ENCODE peak calls at places on chromosomes 7 and 10, in ten cellular contexts. One of them, this sample, is unnamed.

GRCh38 chr10:63268798-63269503 is 135.8 kb downstream of the NRBF2 start:
- DNase-seq in progenitor cell of endocrine pancreas: peak
- DNase-seq in Panc1: peak
- DNase-seq in colonic mucosa: peak
- DNase-seq in IMR-90: peak
- DNase-seq in dorsolateral prefrontal cortex: no peak
- DNase-seq in spleen: peak
- DNase-seq in MCF 10A: peak
- DNase-seq in NCI-H2081: peak
- DNase-seq in stimulated activated CD4-positive, alpha-beta T cell treated with anti-CD3 and anti-CD28 coated beads, TNF-alpha, amount 100 ng/mL, for 24 hours: peak
- DNase-seq in this sample: peak

GRCh38 chr7:42642699-42643098 is 269.2 kb downstream of the C7orf25 start:
- DNase-seq in dorsolateral prefrontal cortex: no peak
- DNase-seq in progenitor cell of endocrine pancreas: no peak
- DNase-seq in colonic mucosa: no peak
- DNase-seq in stimulated activated CD4-positive, alpha-beta T cell treated with anti-CD3 and anti-CD28 coated beads, TNF-alpha, amount 100 ng/mL, for 24 hours: no peak
- DNase-seq in NCI-H2081: no peak
- DNase-seq in MCF 10A: no peak
- DNase-seq in IMR-90: no peak
- DNase-seq in Panc1: no peak
- DNase-seq in spleen: no peak
- DNase-seq in this sample: no peak

GRCh38 chr7:46450871-46451270 is 529.8 kb upstream of the IGFBP3 start:
- DNase-seq in NCI-H2081: no peak
- DNase-seq in IMR-90: peak
- DNase-seq in MCF 10A: no peak
- DNase-seq in Panc1: no peak
- DNase-seq in dorsolateral prefrontal cortex: no peak
- DNase-seq in stimulated activated CD4-positive, alpha-beta T cell treated with anti-CD3 and anti-CD28 coated beads, TNF-alpha, amount 100 ng/mL, for 24 hours: no peak
- DNase-seq in progenitor cell of endocrine pancreas: no peak
- DNase-seq in spleen: no peak
- DNase-seq in colonic mucosa: no peak
- DNase-seq in this sample: no peak

GRCh38 chr7:128031901-128032604 is 816 bp upstream of the LRRC4 start:
- DNase-seq in colonic mucosa: no peak
- DNase-seq in Panc1: no peak
- DNase-seq in stimulated activated CD4-positive, alpha-beta T cell treated with anti-CD3 and anti-CD28 coated beads, TNF-alpha, amount 100 ng/mL, for 24 hours: peak
- DNase-seq in dorsolateral prefrontal cortex: no peak
- DNase-seq in spleen: peak
- DNase-seq in progenitor cell of endocrine pancreas: peak
- DNase-seq in IMR-90: peak
- DNase-seq in MCF 10A: no peak
- DNase-seq in NCI-H2081: no peak
- DNase-seq in this sample: peak

GRCh38 chr10:29922904-29923303 is 136.5 kb downstream of the JCAD start:
- DNase-seq in dorsolateral prefrontal cortex: no peak
- DNase-seq in NCI-H2081: no peak
- DNase-seq in IMR-90: no peak
- DNase-seq in stimulated activated CD4-positive, alpha-beta T cell treated with anti-CD3 and anti-CD28 coated beads, TNF-alpha, amount 100 ng/mL, for 24 hours: no peak
- DNase-seq in spleen: no peak
- DNase-seq in progenitor cell of endocrine pancreas: no peak
- DNase-seq in Panc1: no peak
- DNase-seq in colonic mucosa: no peak
- DNase-seq in MCF 10A: no peak
- DNase-seq in this sample: no peak

GRCh38 chr7:46291601-46292150 is 370.6 kb upstream of the IGFBP3 start:
- DNase-seq in spleen: no peak
- DNase-seq in colonic mucosa: no peak
- DNase-seq in NCI-H2081: no peak
- DNase-seq in MCF 10A: peak
- DNase-seq in IMR-90: peak
- DNase-seq in stimulated activated CD4-positive, alpha-beta T cell treated with anti-CD3 and anti-CD28 coated beads, TNF-alpha, amount 100 ng/mL, for 24 hours: no peak
- DNase-seq in progenitor cell of endocrine pancreas: no peak
- DNase-seq in dorsolateral prefrontal cortex: no peak
- DNase-seq in Panc1: no peak
- DNase-seq in this sample: no peak

GRCh38 chr10:47249881-47250280 is 50.1 kb upstream of the GDF10 start:
- DNase-seq in spleen: no peak
- DNase-seq in NCI-H2081: no peak
- DNase-seq in colonic mucosa: no peak
- DNase-seq in stimulated activated CD4-positive, alpha-beta T cell treated with anti-CD3 and anti-CD28 coated beads, TNF-alpha, amount 100 ng/mL, for 24 hours: no peak
- DNase-seq in progenitor cell of endocrine pancreas: no peak
- DNase-seq in MCF 10A: no peak
- DNase-seq in dorsolateral prefrontal cortex: no peak
- DNase-seq in IMR-90: no peak
- DNase-seq in Panc1: no peak
- DNase-seq in this sample: no peak

GRCh38 chr7:92988051-92988450 is 129.7 kb downstream of the SAMD9 start:
- DNase-seq in spleen: no peak
- DNase-seq in IMR-90: peak
- DNase-seq in NCI-H2081: no peak
- DNase-seq in progenitor cell of endocrine pancreas: no peak
- DNase-seq in Panc1: no peak
- DNase-seq in colonic mucosa: no peak
- DNase-seq in stimulated activated CD4-positive, alpha-beta T cell treated with anti-CD3 and anti-CD28 coated beads, TNF-alpha, amount 100 ng/mL, for 24 hours: no peak
- DNase-seq in MCF 10A: peak
- DNase-seq in dorsolateral prefrontal cortex: no peak
- DNase-seq in this sample: no peak

GRCh38 chr7:154841731-154842331 is 161.1 kb downstream of the PAXIP1 start:
- DNase-seq in stimulated activated CD4-positive, alpha-beta T cell treated with anti-CD3 and anti-CD28 coated beads, TNF-alpha, amount 100 ng/mL, for 24 hours: no peak
- DNase-seq in IMR-90: no peak
- DNase-seq in MCF 10A: no peak
- DNase-seq in Panc1: no peak
- DNase-seq in progenitor cell of endocrine pancreas: no peak
- DNase-seq in NCI-H2081: peak
- DNase-seq in spleen: no peak
- DNase-seq in colonic mucosa: no peak
- DNase-seq in dorsolateral prefrontal cortex: no peak
- DNase-seq in this sample: no peak

GRCh38 chr10:119466655-119467054 is 75.9 kb downstream of the RGS10 start:
- DNase-seq in spleen: peak
- DNase-seq in IMR-90: no peak
- DNase-seq in NCI-H2081: no peak
- DNase-seq in MCF 10A: peak
- DNase-seq in progenitor cell of endocrine pancreas: no peak
- DNase-seq in Panc1: no peak
- DNase-seq in dorsolateral prefrontal cortex: no peak
- DNase-seq in colonic mucosa: no peak
- DNase-seq in stimulated activated CD4-positive, alpha-beta T cell treated with anti-CD3 and anti-CD28 coated beads, TNF-alpha, amount 100 ng/mL, for 24 hours: no peak
- DNase-seq in this sample: no peak

GRCh38 chr7:81669476-81670105 is 100.3 kb downstream of the HGF start:
- DNase-seq in dorsolateral prefrontal cortex: no peak
- DNase-seq in colonic mucosa: no peak
- DNase-seq in MCF 10A: peak
- DNase-seq in stimulated activated CD4-positive, alpha-beta T cell treated with anti-CD3 and anti-CD28 coated beads, TNF-alpha, amount 100 ng/mL, for 24 hours: no peak
- DNase-seq in Panc1: no peak
- DNase-seq in IMR-90: no peak
- DNase-seq in progenitor cell of endocrine pancreas: no peak
- DNase-seq in NCI-H2081: no peak
- DNase-seq in spleen: no peak
- DNase-seq in this sample: no peak

GRCh38 chr10:46557319-46558140 is 1.1 kb upstream of the GPRIN2 start:
- DNase-seq in Panc1: no peak
- DNase-seq in progenitor cell of endocrine pancreas: peak
- DNase-seq in colonic mucosa: peak
- DNase-seq in IMR-90: no peak
- DNase-seq in spleen: peak
- DNase-seq in MCF 10A: no peak
- DNase-seq in NCI-H2081: no peak
- DNase-seq in dorsolateral prefrontal cortex: peak
- DNase-seq in stimulated activated CD4-positive, alpha-beta T cell treated with anti-CD3 and anti-CD28 coated beads, TNF-alpha, amount 100 ng/mL, for 24 hours: no peak
- DNase-seq in this sample: no peak

GRCh38 chr7:150931199-150931869 is 46.8 kb downstream of the KCNH2 start:
- DNase-seq in progenitor cell of endocrine pancreas: no peak
- DNase-seq in stimulated activated CD4-positive, alpha-beta T cell treated with anti-CD3 and anti-CD28 coated beads, TNF-alpha, amount 100 ng/mL, for 24 hours: no peak
- DNase-seq in MCF 10A: no peak
- DNase-seq in NCI-H2081: no peak
- DNase-seq in IMR-90: no peak
- DNase-seq in spleen: no peak
- DNase-seq in Panc1: no peak
- DNase-seq in dorsolateral prefrontal cortex: no peak
- DNase-seq in colonic mucosa: no peak
- DNase-seq in this sample: no peak

GRCh38 chr10:95363303-95363912 is 72.6 kb upstream of the PDLIM1 start:
- DNase-seq in IMR-90: peak
- DNase-seq in NCI-H2081: peak
- DNase-seq in colonic mucosa: peak
- DNase-seq in spleen: no peak
- DNase-seq in stimulated activated CD4-positive, alpha-beta T cell treated with anti-CD3 and anti-CD28 coated beads, TNF-alpha, amount 100 ng/mL, for 24 hours: peak
- DNase-seq in Panc1: peak
- DNase-seq in MCF 10A: peak
- DNase-seq in progenitor cell of endocrine pancreas: peak
- DNase-seq in dorsolateral prefrontal cortex: no peak
- DNase-seq in this sample: peak

GRCh38 chr7:113015038-113015645 is 71.5 kb downstream of the GPR85 start:
- DNase-seq in stimulated activated CD4-positive, alpha-beta T cell treated with anti-CD3 and anti-CD28 coated beads, TNF-alpha, amount 100 ng/mL, for 24 hours: no peak
- DNase-seq in progenitor cell of endocrine pancreas: no peak
- DNase-seq in dorsolateral prefrontal cortex: no peak
- DNase-seq in Panc1: no peak
- DNase-seq in spleen: no peak
- DNase-seq in NCI-H2081: peak
- DNase-seq in colonic mucosa: no peak
- DNase-seq in MCF 10A: peak
- DNase-seq in IMR-90: peak
- DNase-seq in this sample: peak

GRCh38 chr7:141132671-141133070 is 58.8 kb downstream of the TMEM178B start:
- DNase-seq in spleen: no peak
- DNase-seq in IMR-90: no peak
- DNase-seq in MCF 10A: no peak
- DNase-seq in stimulated activated CD4-positive, alpha-beta T cell treated with anti-CD3 and anti-CD28 coated beads, TNF-alpha, amount 100 ng/mL, for 24 hours: no peak
- DNase-seq in NCI-H2081: no peak
- DNase-seq in dorsolateral prefrontal cortex: no peak
- DNase-seq in progenitor cell of endocrine pancreas: no peak
- DNase-seq in Panc1: no peak
- DNase-seq in colonic mucosa: no peak
- DNase-seq in this sample: no peak

GRCh38 chr10:68594405-68594804 is 34.3 kb downstream of the TET1 start:
- DNase-seq in IMR-90: peak
- DNase-seq in spleen: no peak
- DNase-seq in NCI-H2081: no peak
- DNase-seq in colonic mucosa: no peak
- DNase-seq in dorsolateral prefrontal cortex: no peak
- DNase-seq in stimulated activated CD4-positive, alpha-beta T cell treated with anti-CD3 and anti-CD28 coated beads, TNF-alpha, amount 100 ng/mL, for 24 hours: no peak
- DNase-seq in Panc1: no peak
- DNase-seq in MCF 10A: peak
- DNase-seq in progenitor cell of endocrine pancreas: no peak
- DNase-seq in this sample: no peak

GRCh38 chr7:24669971-24670591 is 87.2 kb downstream of the GSDME start:
- DNase-seq in MCF 10A: no peak
- DNase-seq in progenitor cell of endocrine pancreas: no peak
- DNase-seq in spleen: no peak
- DNase-seq in NCI-H2081: no peak
- DNase-seq in stimulated activated CD4-positive, alpha-beta T cell treated with anti-CD3 and anti-CD28 coated beads, TNF-alpha, amount 100 ng/mL, for 24 hours: no peak
- DNase-seq in Panc1: no peak
- DNase-seq in dorsolateral prefrontal cortex: no peak
- DNase-seq in IMR-90: no peak
- DNase-seq in colonic mucosa: no peak
- DNase-seq in this sample: no peak

GRCh38 chr10:71729023-71729649 is 9.6 kb upstream of the C10orf105 start:
- DNase-seq in Panc1: no peak
- DNase-seq in progenitor cell of endocrine pancreas: no peak
- DNase-seq in colonic mucosa: peak
- DNase-seq in spleen: peak
- DNase-seq in MCF 10A: peak
- DNase-seq in IMR-90: no peak
- DNase-seq in stimulated activated CD4-positive, alpha-beta T cell treated with anti-CD3 and anti-CD28 coated beads, TNF-alpha, amount 100 ng/mL, for 24 hours: no peak
- DNase-seq in dorsolateral prefrontal cortex: no peak
- DNase-seq in NCI-H2081: no peak
- DNase-seq in this sample: no peak

GRCh38 chr10:127148066-127148932 is 48.1 kb downstream of the INSYN2A start:
- DNase-seq in Panc1: peak
- DNase-seq in NCI-H2081: no peak
- DNase-seq in colonic mucosa: no peak
- DNase-seq in MCF 10A: peak
- DNase-seq in progenitor cell of endocrine pancreas: no peak
- DNase-seq in IMR-90: peak
- DNase-seq in dorsolateral prefrontal cortex: no peak
- DNase-seq in spleen: peak
- DNase-seq in stimulated activated CD4-positive, alpha-beta T cell treated with anti-CD3 and anti-CD28 coated beads, TNF-alpha, amount 100 ng/mL, for 24 hours: no peak
- DNase-seq in this sample: no peak

GRCh38 chr10:61805091-61805490 is 96.4 kb upstream of the ARID5B start:
- DNase-seq in NCI-H2081: no peak
- DNase-seq in dorsolateral prefrontal cortex: no peak
- DNase-seq in stimulated activated CD4-positive, alpha-beta T cell treated with anti-CD3 and anti-CD28 coated beads, TNF-alpha, amount 100 ng/mL, for 24 hours: no peak
- DNase-seq in spleen: no peak
- DNase-seq in IMR-90: no peak
- DNase-seq in MCF 10A: no peak
- DNase-seq in progenitor cell of endocrine pancreas: no peak
- DNase-seq in Panc1: no peak
- DNase-seq in colonic mucosa: no peak
- DNase-seq in this sample: no peak